ENCODE peak calls at places on chromosomes 2 and 18, in four cellular contexts. H is cardiac muscle cell, X is A549, T is RWPE1. R is an unnamed sample.

GRCh38 chr18:58604301-58604700 is 24.6 kb downstream of the ALPK2 start:
- DNase-seq in H (no peak), X (no peak), T (no peak), R (no peak)

GRCh38 chr2:203534486-203535077 is 519 bp downstream of the RAPH1 start:
- DNase-seq in H (peak; percentile 32), X (peak; percentile 31), T (peak; percentile 69), R (peak; percentile 13)

GRCh38 chr2:156333274-156333950 is 891 bp upstream of the NR4A2 start:
- DNase-seq in H (no peak), X (no peak), T (no peak), R (peak; percentile 65)

GRCh38 chr2:120661551-120661950 is 74.1 kb upstream of the GLI2 start:
- DNase-seq in H (peak; percentile 68), X (no peak), T (no peak), R (no peak)

GRCh38 chr2:38035968-38036367 is 40.0 kb downstream of the CYP1B1 start:
- DNase-seq in H (no peak), X (no peak), T (no peak), R (no peak)

GRCh38 chr2:8636041-8636491 is 45.8 kb upstream of the ID2 start:
- DNase-seq in H (no peak), X (no peak), T (no peak), R (no peak)

GRCh38 chr2:56008661-56009411 is 85.3 kb upstream of the EFEMP1 start:
- DNase-seq in H (peak; percentile 95), X (no peak), T (peak; percentile 15), R (no peak)

GRCh38 chr2:234533631-234534030 is 36.8 kb upstream of the ARL4C start:
- DNase-seq in H (no peak), X (no peak), T (no peak), R (no peak)

GRCh38 chr18:32470136-32470712 is 458 bp downstream of the GAREM1 start:
- DNase-seq in H (peak; percentile 48), X (peak; percentile 12), T (peak; percentile 4), R (peak; percentile 23)

GRCh38 chr18:22471546-22472131 is 53.9 kb upstream of the CTAGE1 start:
- DNase-seq in H (peak; percentile 72), X (no peak), T (no peak), R (no peak)

GRCh38 chr2:73707058-73707457 is 30.1 kb downstream of the TPRKB start:
- DNase-seq in H (no peak), X (no peak), T (no peak), R (no peak)

GRCh38 chr2:222038086-222038802 is 260.6 kb downstream of the PAX3 start:
- DNase-seq in H (peak; percentile 5), X (no peak), T (peak; percentile 20), R (peak; percentile 10)

GRCh38 chr2:187500585-187501359 is 52.7 kb upstream of the CALCRL start:
- DNase-seq in H (peak; percentile 74), X (peak; percentile 25), T (no peak), R (peak; percentile 50)

GRCh38 chr2:11873346-11873745 is 126.9 kb downstream of the LPIN1 start:
- DNase-seq in H (no peak), X (no peak), T (no peak), R (no peak)

GRCh38 chr2:64273524-64274398 is 129.5 kb upstream of the PELI1 start:
- DNase-seq in H (peak; percentile 83), X (no peak), T (peak; percentile 88), R (peak; percentile 85)

GRCh38 chr2:26472821-26473655 is 4.9 kb downstream of the OTOF start:
- DNase-seq in H (no peak), X (no peak), T (no peak), R (no peak)